ENCODE peak calls at places on chromosomes 7 and 10, in six cellular contexts. One of them, this sample, is unnamed.

GRCh38 chr7:80488851-80489370 is 23.0 kb downstream of the GNAT3 start:
- DNase-seq in GM12878: no peak
- DNase-seq in HepG2: no peak
- DNase-seq in K562: no peak
- DNase-seq in endothelial cell of umbilical vein: no peak
- DNase-seq in A549: no peak
- DNase-seq in this sample: no peak

GRCh38 chr7:121366852-121367431 is 29.2 kb downstream of the FAM3C start:
- DNase-seq in HepG2: peak
- DNase-seq in endothelial cell of umbilical vein: peak
- DNase-seq in A549: peak
- DNase-seq in GM12878: no peak
- DNase-seq in K562: peak
- DNase-seq in this sample: peak

GRCh38 chr10:32004161-32004591 is 52.0 kb downstream of the KIF5B start:
- DNase-seq in K562: no peak
- DNase-seq in A549: no peak
- DNase-seq in GM12878: no peak
- DNase-seq in HepG2: peak
- DNase-seq in endothelial cell of umbilical vein: no peak
- DNase-seq in this sample: peak

GRCh38 chr7:42231043-42231442 is 6.0 kb downstream of the GLI3 start:
- DNase-seq in GM12878: no peak
- DNase-seq in K562: no peak
- DNase-seq in endothelial cell of umbilical vein: no peak
- DNase-seq in A549: no peak
- DNase-seq in HepG2: no peak
- DNase-seq in this sample: no peak

GRCh38 chr10:36943534-36943933 is 181.9 kb upstream of the ANKRD30A start:
- DNase-seq in K562: no peak
- DNase-seq in GM12878: no peak
- DNase-seq in endothelial cell of umbilical vein: no peak
- DNase-seq in A549: no peak
- DNase-seq in HepG2: no peak
- DNase-seq in this sample: no peak

GRCh38 chr7:46927131-46927810 is 654.6 kb downstream of the TNS3 start:
- DNase-seq in A549: no peak
- DNase-seq in GM12878: no peak
- DNase-seq in HepG2: no peak
- DNase-seq in K562: no peak
- DNase-seq in endothelial cell of umbilical vein: no peak
- DNase-seq in this sample: no peak

GRCh38 chr10:133044502-133044901 is 43.2 kb upstream of the ADGRA1 start:
- DNase-seq in endothelial cell of umbilical vein: no peak
- DNase-seq in K562: no peak
- DNase-seq in HepG2: no peak
- DNase-seq in GM12878: no peak
- DNase-seq in A549: no peak
- DNase-seq in this sample: no peak

GRCh38 chr7:91759205-91759863 is 121.2 kb downstream of the MTERF1 start:
- DNase-seq in GM12878: no peak
- DNase-seq in HepG2: peak
- DNase-seq in A549: peak
- DNase-seq in endothelial cell of umbilical vein: no peak
- DNase-seq in K562: no peak
- DNase-seq in this sample: peak

GRCh38 chr7:3787717-3788311 is 486.8 kb downstream of the SDK1 start:
- DNase-seq in A549: no peak
- DNase-seq in K562: no peak
- DNase-seq in GM12878: no peak
- DNase-seq in endothelial cell of umbilical vein: no peak
- DNase-seq in HepG2: no peak
- DNase-seq in this sample: no peak

GRCh38 chr7:25964483-25964961 is 187.5 kb upstream of the NFE2L3 start:
- DNase-seq in endothelial cell of umbilical vein: no peak
- DNase-seq in K562: no peak
- DNase-seq in A549: no peak
- DNase-seq in GM12878: peak
- DNase-seq in HepG2: no peak
- DNase-seq in this sample: no peak

GRCh38 chr7:101971457-101971856 is 154.0 kb downstream of the CUX1 start:
- DNase-seq in K562: no peak
- DNase-seq in GM12878: no peak
- DNase-seq in HepG2: no peak
- DNase-seq in A549: peak
- DNase-seq in endothelial cell of umbilical vein: no peak
- DNase-seq in this sample: no peak

GRCh38 chr10:49360271-49361177 is 35.4 kb downstream of the DRGX start:
- DNase-seq in HepG2: no peak
- DNase-seq in K562: no peak
- DNase-seq in GM12878: no peak
- DNase-seq in endothelial cell of umbilical vein: no peak
- DNase-seq in A549: no peak
- DNase-seq in this sample: peak

GRCh38 chr7:40374575-40374974 is 239.8 kb downstream of the SUGCT start:
- DNase-seq in A549: no peak
- DNase-seq in K562: no peak
- DNase-seq in GM12878: no peak
- DNase-seq in endothelial cell of umbilical vein: no peak
- DNase-seq in HepG2: no peak
- DNase-seq in this sample: no peak

GRCh38 chr7:72490301-72490700 is 78.2 kb upstream of the CALN1 start:
- DNase-seq in K562: no peak
- DNase-seq in endothelial cell of umbilical vein: no peak
- DNase-seq in GM12878: no peak
- DNase-seq in HepG2: no peak
- DNase-seq in A549: no peak
- DNase-seq in this sample: no peak

GRCh38 chr7:72494807-72495206 is 82.7 kb upstream of the CALN1 start:
- DNase-seq in K562: no peak
- DNase-seq in A549: no peak
- DNase-seq in endothelial cell of umbilical vein: no peak
- DNase-seq in GM12878: no peak
- DNase-seq in HepG2: no peak
- DNase-seq in this sample: no peak

GRCh38 chr7:72492446-72492845 is 80.3 kb upstream of the CALN1 start:
- DNase-seq in HepG2: no peak
- DNase-seq in GM12878: no peak
- DNase-seq in A549: no peak
- DNase-seq in endothelial cell of umbilical vein: no peak
- DNase-seq in K562: no peak
- DNase-seq in this sample: no peak

GRCh38 chr7:72493850-72494661 is 81.9 kb upstream of the CALN1 start:
- DNase-seq in K562: peak
- DNase-seq in endothelial cell of umbilical vein: peak
- DNase-seq in GM12878: peak
- DNase-seq in HepG2: peak
- DNase-seq in A549: peak
- DNase-seq in this sample: peak
- TF ChIP-seq MAX in K562: no peak
- TF ChIP-seq MAX in endothelial cell of umbilical vein: no peak
- TF ChIP-seq MAX in GM12878: no peak
- TF ChIP-seq MAX in HepG2: no peak
- TF ChIP-seq MAX in A549: no peak
- TF ChIP-seq MAX in this sample: no peak

DNA sequence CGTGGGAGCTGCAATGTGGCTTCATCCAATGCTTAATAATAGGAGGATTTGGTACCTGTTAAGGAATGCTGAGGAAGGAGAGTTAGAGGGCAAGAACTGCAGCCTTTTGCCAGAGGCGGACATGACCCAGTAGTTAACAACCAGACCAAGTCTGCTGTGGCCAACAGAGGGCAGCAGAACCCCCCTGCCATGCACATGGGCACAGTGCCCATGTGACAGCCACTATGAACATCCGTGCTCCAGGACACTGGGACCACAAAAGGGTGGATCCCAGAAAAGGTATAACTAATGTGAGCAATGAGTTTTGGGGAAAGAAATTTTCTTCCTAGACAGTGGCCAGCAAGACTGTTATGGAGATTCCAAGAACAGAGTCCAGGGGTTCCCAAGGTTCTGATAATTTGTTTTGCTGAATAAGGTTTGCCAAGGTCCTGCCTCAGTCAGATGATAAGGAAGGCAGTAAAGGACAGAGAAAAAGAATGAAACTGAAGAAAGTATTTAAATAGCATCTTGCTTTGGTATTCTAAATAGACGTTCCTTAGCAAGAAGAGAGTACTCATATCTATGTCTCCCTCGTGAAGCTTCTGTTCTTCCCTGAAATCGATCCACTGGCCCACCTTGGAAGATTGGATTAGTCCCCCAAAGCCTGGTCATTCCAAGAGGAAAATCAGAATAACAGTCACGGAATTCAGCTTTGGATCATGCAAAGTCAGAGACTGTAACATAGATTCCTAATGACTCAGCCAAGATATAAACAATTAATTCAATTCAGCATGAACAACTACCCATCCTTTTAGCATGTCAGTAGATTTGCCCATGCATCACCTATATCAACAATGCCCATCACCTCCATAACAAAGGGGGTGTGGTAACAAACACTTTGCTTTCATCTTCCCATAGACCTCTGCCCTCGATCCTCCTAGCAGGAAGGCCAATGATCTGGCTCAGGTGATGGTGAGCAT is 56.0 kb downstream of the LGI1 start:
- DNase-seq in endothelial cell of umbilical vein: peak
- DNase-seq in GM12878: no peak
- DNase-seq in A549: peak
- DNase-seq in HepG2: peak
- DNase-seq in K562: no peak
- DNase-seq in this sample: peak
- TF ChIP-seq MYC in endothelial cell of umbilical vein: no peak
- TF ChIP-seq MYC in GM12878: no peak
- TF ChIP-seq MYC in A549: peak
- TF ChIP-seq MYC in HepG2: peak
- TF ChIP-seq MYC in K562: no peak
- TF ChIP-seq MYC in this sample: peak

DNA sequence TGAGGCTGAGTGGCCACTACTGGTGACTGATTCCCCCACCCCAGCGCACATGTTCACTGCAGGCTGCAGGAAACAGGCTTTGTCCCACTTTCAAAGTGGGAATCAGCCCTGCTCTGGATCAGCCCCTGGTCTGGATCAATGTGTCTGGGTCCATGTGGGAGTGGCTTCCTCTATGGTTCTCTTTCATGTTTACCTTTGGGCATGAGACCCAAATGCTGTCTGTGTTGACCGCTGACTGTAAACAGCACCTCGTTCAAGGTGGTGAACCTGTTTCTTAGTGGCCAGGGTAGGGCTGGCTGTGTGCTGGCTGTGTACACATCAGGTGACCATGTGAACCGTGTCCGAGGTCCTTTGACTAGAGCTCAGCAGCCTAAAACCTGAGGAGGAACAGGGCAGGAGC is 121.8 kb downstream of the CAMK1D start:
- DNase-seq in GM12878: no peak
- DNase-seq in HepG2: no peak
- DNase-seq in endothelial cell of umbilical vein: no peak
- DNase-seq in K562: no peak
- DNase-seq in A549: no peak
- DNase-seq in this sample: no peak
- TF ChIP-seq MAX in GM12878: no peak
- TF ChIP-seq MAX in HepG2: peak
- TF ChIP-seq MAX in endothelial cell of umbilical vein: no peak
- TF ChIP-seq MAX in K562: no peak
- TF ChIP-seq MAX in A549: no peak
- TF ChIP-seq MAX in this sample: no peak

GRCh38 chr7:149733131-149733531 is 40.3 kb downstream of the ZNF467 start:
- DNase-seq in A549: no peak
- DNase-seq in GM12878: no peak
- DNase-seq in endothelial cell of umbilical vein: no peak
- DNase-seq in K562: no peak
- DNase-seq in HepG2: no peak
- DNase-seq in this sample: no peak
- TF ChIP-seq MYC in A549: no peak
- TF ChIP-seq MYC in GM12878: no peak
- TF ChIP-seq MYC in endothelial cell of umbilical vein: no peak
- TF ChIP-seq MYC in K562: no peak
- TF ChIP-seq MYC in HepG2: no peak
- TF ChIP-seq MYC in this sample: no peak

DNA sequence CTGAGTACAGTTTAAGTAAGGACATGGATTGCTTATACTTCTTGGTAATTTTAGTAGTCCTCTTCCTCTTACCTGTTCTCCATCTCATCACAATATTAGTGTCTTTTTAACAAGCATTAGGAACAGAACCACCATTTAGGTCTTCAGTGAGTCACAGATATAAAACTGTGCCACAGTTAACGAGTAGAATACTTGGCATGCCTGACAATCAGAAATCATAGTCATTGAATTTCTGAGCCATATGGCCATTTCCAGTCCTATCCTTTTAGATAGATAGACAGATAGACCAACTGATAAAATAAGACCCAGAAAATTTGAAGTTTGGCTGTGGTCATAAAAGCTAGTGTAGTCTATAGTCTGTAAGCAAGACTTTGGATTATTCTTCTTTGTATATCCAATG is 71.1 kb downstream of the GBF1 start:
- DNase-seq in A549: no peak
- DNase-seq in K562: no peak
- DNase-seq in endothelial cell of umbilical vein: no peak
- DNase-seq in GM12878: no peak
- DNase-seq in HepG2: no peak
- DNase-seq in this sample: no peak
- TF ChIP-seq MAX in A549: no peak
- TF ChIP-seq MAX in K562: no peak
- TF ChIP-seq MAX in endothelial cell of umbilical vein: no peak
- TF ChIP-seq MAX in GM12878: no peak
- TF ChIP-seq MAX in HepG2: no peak
- TF ChIP-seq MAX in this sample: no peak